ENCODE peak calls at places on chromosomes 12 and 14, in ten cellular contexts. T is KG1; I is LoVo; R is NCI-H774; V is central memory CD4-positive, alpha-beta T cell; A is HTR-8/SVneo; S is fibroblast of gingiva; P is GM04504; W is aorta; G is HT1080. D is an unnamed sample.

GRCh38 chr12:14167005-14167628 is 185.7 kb upstream of the GRIN2B start:
- DNase-seq in T (no peak), I (peak; percentile 69), R (peak; percentile 23), V (peak; percentile 11), A (peak; percentile 43), S (peak; percentile 30), P (peak; percentile 21), W (no peak), G (peak; percentile 52), D (peak; percentile 61)

GRCh38 chr14:31084385-31084784 is 58.2 kb upstream of the STRN3 start:
- DNase-seq in T (no peak), I (no peak), R (no peak), V (no peak), A (no peak), S (no peak), P (no peak), W (no peak), G (no peak), D (no peak)

GRCh38 chr14:22558221-22558913 is 30.7 kb downstream of the DAD1 start:
- DNase-seq in T (no peak), I (no peak), R (no peak), V (peak; percentile 55), A (no peak), S (no peak), P (no peak), W (no peak), G (no peak), D (no peak)

GRCh38 chr14:68739701-68740100 is 53.2 kb downstream of the ZFP36L1 start:
- DNase-seq in T (no peak), I (no peak), R (no peak), V (no peak), A (no peak), S (no peak), P (no peak), W (no peak), G (no peak), D (no peak)

GRCh38 chr12:80353254-80353653 is 90.8 kb upstream of the PTPRQ start:
- DNase-seq in T (no peak), I (no peak), R (no peak), V (no peak), A (no peak), S (peak; percentile 83), P (no peak), W (no peak), G (no peak), D (no peak)

GRCh38 chr12:109655578-109655977 is 58.0 kb upstream of the FAM222A start:
- DNase-seq in T (no peak), I (no peak), R (no peak), V (no peak), A (no peak), S (no peak), P (no peak), W (no peak), G (no peak), D (no peak)

GRCh38 chr14:52871606-52872005 is 79.2 kb downstream of the FERMT2 start:
- DNase-seq in T (no peak), I (no peak), R (no peak), V (no peak), A (peak; percentile 63), S (no peak), P (no peak), W (no peak), G (no peak), D (no peak)

GRCh38 chr12:53538209-53538689 is 31.0 kb upstream of the NPFF start:
- DNase-seq in T (no peak), I (peak; percentile 27), R (peak; percentile 77), V (no peak), A (no peak), S (peak; percentile 81), P (peak; percentile 63), W (no peak), G (peak; percentile 18), D (no peak)

GRCh38 chr12:62434504-62435336 is 31.9 kb upstream of the MON2 start:
- DNase-seq in T (no peak), I (no peak), R (peak; percentile 51), V (no peak), A (peak; percentile 29), S (no peak), P (no peak), W (no peak), G (peak; percentile 5), D (peak; percentile 6)

GRCh38 chr12:29681996-29682534 is 101.7 kb downstream of the TMTC1 start:
- DNase-seq in T (no peak), I (no peak), R (no peak), V (no peak), A (no peak), S (no peak), P (no peak), W (no peak), G (no peak), D (no peak)

GRCh38 chr12:107564946-107565345 is 120.7 kb upstream of the PWP1 start:
- DNase-seq in T (no peak), I (no peak), R (peak; percentile 64), V (no peak), A (no peak), S (no peak), P (no peak), W (no peak), G (peak; percentile 8), D (peak; percentile 33)

GRCh38 chr12:47757840-47758583 is 668 bp downstream of the RAPGEF3 start:
- DNase-seq in T (no peak), I (no peak), R (no peak), V (no peak), A (no peak), S (no peak), P (no peak), W (peak; percentile 70), G (no peak), D (peak; percentile 62)

GRCh38 chr12:127509066-127509778 is 757.7 kb upstream of the TMEM132C start:
- DNase-seq in T (no peak), I (no peak), R (no peak), V (no peak), A (no peak), S (peak; percentile 87), P (peak; percentile 43), W (no peak), G (peak; percentile 65), D (peak; percentile 19)

GRCh38 chr14:24072436-24072835 is 1.1 kb downstream of the CPNE6 start:
- DNase-seq in T (no peak), I (no peak), R (no peak), V (no peak), A (no peak), S (no peak), P (no peak), W (peak; percentile 73), G (no peak), D (no peak)

GRCh38 chr12:99138397-99138796 is 493.3 kb downstream of the APAF1 start:
- DNase-seq in T (no peak), I (no peak), R (no peak), V (no peak), A (no peak), S (no peak), P (no peak), W (no peak), G (no peak), D (no peak)

GRCh38 chr12:61525331-61525730 is 734.9 kb upstream of the USP15 start:
- DNase-seq in T (no peak), I (no peak), R (no peak), V (no peak), A (no peak), S (no peak), P (no peak), W (no peak), G (no peak), D (no peak)